ENCODE peak calls at places on chromosomes 2 and 18, in seven cellular contexts. One of them, this sample, is unnamed.

GRCh38 chr2:1231664-1232063 is 181.6 kb upstream of the TPO start:
- DNase-seq in fibroblast of lung: no peak
- DNase-seq in CD4-positive, alpha-beta T cell: no peak
- DNase-seq in AG09319: no peak
- DNase-seq in bronchial epithelial cell: no peak
- DNase-seq in uterus: no peak
- DNase-seq in hepatocyte: peak
- DNase-seq in this sample: no peak

GRCh38 chr2:159797468-159798375 is at the start of gene CD302:
- DNase-seq in CD4-positive, alpha-beta T cell: peak
- DNase-seq in fibroblast of lung: peak
- DNase-seq in AG09319: no peak
- DNase-seq in bronchial epithelial cell: no peak
- DNase-seq in uterus: peak
- DNase-seq in hepatocyte: peak
- DNase-seq in this sample: peak

GRCh38 chr2:66574701-66575624 is 140.0 kb downstream of the MEIS1 start:
- DNase-seq in bronchial epithelial cell: peak
- DNase-seq in uterus: peak
- DNase-seq in hepatocyte: peak
- DNase-seq in AG09319: peak
- DNase-seq in CD4-positive, alpha-beta T cell: no peak
- DNase-seq in fibroblast of lung: peak
- DNase-seq in this sample: peak

GRCh38 chr2:73852020-73852419 is 23.3 kb downstream of the STAMBP start:
- DNase-seq in AG09319: no peak
- DNase-seq in bronchial epithelial cell: peak
- DNase-seq in fibroblast of lung: peak
- DNase-seq in hepatocyte: peak
- DNase-seq in CD4-positive, alpha-beta T cell: no peak
- DNase-seq in uterus: no peak
- DNase-seq in this sample: no peak

GRCh38 chr18:50898908-50899307 is 20.0 kb downstream of the ME2 start:
- DNase-seq in fibroblast of lung: no peak
- DNase-seq in bronchial epithelial cell: no peak
- DNase-seq in hepatocyte: no peak
- DNase-seq in AG09319: no peak
- DNase-seq in CD4-positive, alpha-beta T cell: no peak
- DNase-seq in uterus: no peak
- DNase-seq in this sample: no peak

GRCh38 chr2:64204006-64204632 is 59.9 kb upstream of the PELI1 start:
- DNase-seq in uterus: no peak
- DNase-seq in CD4-positive, alpha-beta T cell: peak
- DNase-seq in AG09319: no peak
- DNase-seq in fibroblast of lung: peak
- DNase-seq in hepatocyte: peak
- DNase-seq in bronchial epithelial cell: peak
- DNase-seq in this sample: peak

GRCh38 chr2:88068044-88068443 is 419 bp downstream of the SMYD1 start:
- DNase-seq in hepatocyte: no peak
- DNase-seq in bronchial epithelial cell: no peak
- DNase-seq in uterus: no peak
- DNase-seq in fibroblast of lung: no peak
- DNase-seq in CD4-positive, alpha-beta T cell: no peak
- DNase-seq in AG09319: no peak
- DNase-seq in this sample: no peak

GRCh38 chr2:187429989-187430388 is 18.1 kb downstream of the CALCRL start:
- DNase-seq in bronchial epithelial cell: peak
- DNase-seq in CD4-positive, alpha-beta T cell: no peak
- DNase-seq in uterus: no peak
- DNase-seq in AG09319: no peak
- DNase-seq in fibroblast of lung: peak
- DNase-seq in hepatocyte: no peak
- DNase-seq in this sample: no peak

GRCh38 chr18:39806519-39806918 is 2148.5 kb upstream of the PIK3C3 start:
- DNase-seq in uterus: no peak
- DNase-seq in bronchial epithelial cell: peak
- DNase-seq in AG09319: no peak
- DNase-seq in fibroblast of lung: peak
- DNase-seq in CD4-positive, alpha-beta T cell: no peak
- DNase-seq in hepatocyte: peak
- DNase-seq in this sample: no peak

GRCh38 chr2:160558531-160558930 is 64.9 kb upstream of the RBMS1 start:
- DNase-seq in bronchial epithelial cell: no peak
- DNase-seq in AG09319: no peak
- DNase-seq in hepatocyte: no peak
- DNase-seq in CD4-positive, alpha-beta T cell: no peak
- DNase-seq in fibroblast of lung: no peak
- DNase-seq in uterus: no peak
- DNase-seq in this sample: no peak

GRCh38 chr2:219002395-219003266 is 9.4 kb upstream of the CRYBA2 start:
- DNase-seq in CD4-positive, alpha-beta T cell: peak
- DNase-seq in bronchial epithelial cell: peak
- DNase-seq in AG09319: no peak
- DNase-seq in hepatocyte: peak
- DNase-seq in fibroblast of lung: peak
- DNase-seq in uterus: no peak
- DNase-seq in this sample: peak

GRCh38 chr2:138767101-138767500 is 13.1 kb downstream of the NXPH2 start:
- DNase-seq in fibroblast of lung: no peak
- DNase-seq in bronchial epithelial cell: peak
- DNase-seq in uterus: no peak
- DNase-seq in CD4-positive, alpha-beta T cell: no peak
- DNase-seq in AG09319: no peak
- DNase-seq in hepatocyte: no peak
- DNase-seq in this sample: no peak

GRCh38 chr2:25373269-25373981 is 31.7 kb upstream of the DNMT3A start:
- DNase-seq in CD4-positive, alpha-beta T cell: no peak
- DNase-seq in AG09319: no peak
- DNase-seq in bronchial epithelial cell: peak
- DNase-seq in fibroblast of lung: no peak
- DNase-seq in uterus: no peak
- DNase-seq in hepatocyte: no peak
- DNase-seq in this sample: peak
- TF ChIP-seq CTCF in CD4-positive, alpha-beta T cell: no peak
- TF ChIP-seq CTCF in AG09319: no peak
- TF ChIP-seq CTCF in bronchial epithelial cell: no peak
- TF ChIP-seq CTCF in fibroblast of lung: no peak
- TF ChIP-seq CTCF in uterus: no peak
- TF ChIP-seq CTCF in hepatocyte: no peak
- TF ChIP-seq CTCF in this sample: no peak

GRCh38 chr18:37551249-37551648 is 14.3 kb downstream of the CELF4 start:
- DNase-seq in bronchial epithelial cell: no peak
- DNase-seq in fibroblast of lung: no peak
- DNase-seq in CD4-positive, alpha-beta T cell: no peak
- DNase-seq in hepatocyte: no peak
- DNase-seq in uterus: no peak
- DNase-seq in AG09319: no peak
- DNase-seq in this sample: no peak

GRCh38 chr18:37554399-37554787 is 11.2 kb downstream of the CELF4 start:
- DNase-seq in fibroblast of lung: no peak
- DNase-seq in CD4-positive, alpha-beta T cell: no peak
- DNase-seq in AG09319: no peak
- DNase-seq in uterus: no peak
- DNase-seq in bronchial epithelial cell: no peak
- DNase-seq in hepatocyte: no peak
- DNase-seq in this sample: no peak

GRCh38 chr18:37552296-37552695 is 13.3 kb downstream of the CELF4 start:
- DNase-seq in CD4-positive, alpha-beta T cell: no peak
- DNase-seq in bronchial epithelial cell: no peak
- DNase-seq in AG09319: no peak
- DNase-seq in hepatocyte: no peak
- DNase-seq in fibroblast of lung: no peak
- DNase-seq in uterus: no peak
- DNase-seq in this sample: no peak

GRCh38 chr18:37551846-37552245 is 13.8 kb downstream of the CELF4 start:
- DNase-seq in uterus: no peak
- DNase-seq in bronchial epithelial cell: no peak
- DNase-seq in CD4-positive, alpha-beta T cell: no peak
- DNase-seq in AG09319: no peak
- DNase-seq in hepatocyte: no peak
- DNase-seq in fibroblast of lung: no peak
- DNase-seq in this sample: no peak

GRCh38 chr18:37553633-37554398 is 11.8 kb downstream of the CELF4 start:
- DNase-seq in uterus: no peak
- DNase-seq in fibroblast of lung: no peak
- DNase-seq in hepatocyte: peak
- DNase-seq in AG09319: no peak
- DNase-seq in CD4-positive, alpha-beta T cell: no peak
- DNase-seq in bronchial epithelial cell: no peak
- DNase-seq in this sample: no peak
- TF ChIP-seq CTCF in uterus: no peak
- TF ChIP-seq CTCF in fibroblast of lung: peak
- TF ChIP-seq CTCF in hepatocyte: peak
- TF ChIP-seq CTCF in AG09319: no peak
- TF ChIP-seq CTCF in CD4-positive, alpha-beta T cell: no peak
- TF ChIP-seq CTCF in bronchial epithelial cell: peak
- TF ChIP-seq CTCF in this sample: no peak

GRCh38 chr18:26654173-26655009 is 106.0 kb upstream of the KCTD1 start:
- DNase-seq in AG09319: no peak
- DNase-seq in hepatocyte: no peak
- DNase-seq in uterus: no peak
- DNase-seq in CD4-positive, alpha-beta T cell: no peak
- DNase-seq in bronchial epithelial cell: no peak
- DNase-seq in fibroblast of lung: peak
- DNase-seq in this sample: no peak
- TF ChIP-seq CTCF in AG09319: no peak
- TF ChIP-seq CTCF in hepatocyte: peak
- TF ChIP-seq CTCF in uterus: no peak
- TF ChIP-seq CTCF in CD4-positive, alpha-beta T cell: no peak
- TF ChIP-seq CTCF in bronchial epithelial cell: no peak
- TF ChIP-seq CTCF in fibroblast of lung: no peak
- TF ChIP-seq CTCF in this sample: no peak

GRCh38 chr18:5061785-5062184 is 135.3 kb downstream of the AKAIN1 start:
- DNase-seq in CD4-positive, alpha-beta T cell: no peak
- DNase-seq in uterus: no peak
- DNase-seq in hepatocyte: no peak
- DNase-seq in AG09319: no peak
- DNase-seq in bronchial epithelial cell: no peak
- DNase-seq in fibroblast of lung: no peak
- DNase-seq in this sample: no peak

GRCh38 chr18:5064846-5065245 is 132.2 kb downstream of the AKAIN1 start:
- DNase-seq in CD4-positive, alpha-beta T cell: no peak
- DNase-seq in hepatocyte: no peak
- DNase-seq in uterus: no peak
- DNase-seq in bronchial epithelial cell: no peak
- DNase-seq in AG09319: no peak
- DNase-seq in fibroblast of lung: no peak
- DNase-seq in this sample: no peak

GRCh38 chr18:5060543-5060942 is 136.5 kb downstream of the AKAIN1 start:
- DNase-seq in uterus: no peak
- DNase-seq in hepatocyte: no peak
- DNase-seq in fibroblast of lung: no peak
- DNase-seq in bronchial epithelial cell: no peak
- DNase-seq in CD4-positive, alpha-beta T cell: no peak
- DNase-seq in AG09319: no peak
- DNase-seq in this sample: no peak

GRCh38 chr18:5068856-5069255 is 128.2 kb downstream of the AKAIN1 start:
- DNase-seq in fibroblast of lung: no peak
- DNase-seq in AG09319: no peak
- DNase-seq in CD4-positive, alpha-beta T cell: no peak
- DNase-seq in bronchial epithelial cell: no peak
- DNase-seq in uterus: no peak
- DNase-seq in hepatocyte: no peak
- DNase-seq in this sample: no peak

DNA sequence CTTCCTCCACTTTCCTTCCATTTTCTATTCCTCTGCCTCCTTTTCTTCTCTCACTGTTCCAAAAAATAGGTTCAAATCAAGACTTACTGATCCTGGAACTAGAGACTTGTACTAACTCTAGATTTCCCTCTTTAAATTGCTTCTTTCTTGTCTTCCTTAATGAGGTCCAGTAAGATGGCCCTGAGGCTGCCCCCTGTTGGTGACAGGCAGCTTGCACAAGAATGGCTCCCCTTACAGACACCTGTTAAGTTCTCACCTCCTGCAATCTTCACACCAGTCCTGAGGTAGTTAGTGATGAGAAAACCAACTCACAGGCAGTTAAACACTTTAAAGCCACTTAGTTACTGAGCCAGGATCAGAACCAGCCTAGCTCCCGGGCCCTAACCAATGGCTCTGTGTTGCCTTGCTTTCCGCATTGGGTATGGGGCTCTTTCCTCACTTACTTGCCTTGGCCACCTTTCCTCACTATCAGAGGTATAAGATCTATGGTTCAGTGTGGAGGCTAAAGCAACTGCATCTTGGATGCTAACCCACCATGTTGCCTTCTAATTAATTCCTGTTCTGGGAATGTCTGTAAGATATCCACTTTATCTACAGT is 130.6 kb downstream of the AKAIN1 start:
- DNase-seq in fibroblast of lung: no peak
- DNase-seq in hepatocyte: peak
- DNase-seq in uterus: no peak
- DNase-seq in AG09319: no peak
- DNase-seq in CD4-positive, alpha-beta T cell: no peak
- DNase-seq in bronchial epithelial cell: no peak
- DNase-seq in this sample: peak
- TF ChIP-seq CTCF in fibroblast of lung: no peak
- TF ChIP-seq CTCF in hepatocyte: peak
- TF ChIP-seq CTCF in uterus: no peak
- TF ChIP-seq CTCF in AG09319: peak
- TF ChIP-seq CTCF in CD4-positive, alpha-beta T cell: peak
- TF ChIP-seq CTCF in bronchial epithelial cell: no peak
- TF ChIP-seq CTCF in this sample: peak

DNA sequence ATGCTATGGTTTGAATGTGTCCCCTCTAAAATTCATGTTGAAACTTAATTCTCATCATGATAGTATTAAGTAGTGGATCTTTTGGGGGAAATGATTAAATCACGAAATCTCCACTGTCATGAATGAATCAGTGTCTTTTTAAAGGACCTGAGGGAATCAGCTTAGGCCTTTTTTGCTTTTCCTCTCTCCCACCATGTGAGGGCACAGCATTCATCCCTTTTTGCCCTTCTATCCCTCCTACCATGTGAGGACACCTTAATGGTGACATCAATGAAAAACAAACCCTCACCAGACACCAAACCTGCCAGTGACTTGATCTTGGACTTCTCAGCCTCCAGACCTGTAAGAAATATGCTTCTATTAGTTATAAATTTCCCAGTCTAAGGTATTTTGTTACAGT is 247.1 kb upstream of the UBE2E3 start:
- DNase-seq in hepatocyte: no peak
- DNase-seq in bronchial epithelial cell: no peak
- DNase-seq in fibroblast of lung: no peak
- DNase-seq in AG09319: no peak
- DNase-seq in uterus: no peak
- DNase-seq in CD4-positive, alpha-beta T cell: no peak
- DNase-seq in this sample: no peak
- TF ChIP-seq CTCF in hepatocyte: no peak
- TF ChIP-seq CTCF in bronchial epithelial cell: no peak
- TF ChIP-seq CTCF in fibroblast of lung: no peak
- TF ChIP-seq CTCF in AG09319: no peak
- TF ChIP-seq CTCF in uterus: no peak
- TF ChIP-seq CTCF in CD4-positive, alpha-beta T cell: no peak
- TF ChIP-seq CTCF in this sample: no peak

GRCh38 chr2:135258193-135258592 is 206.1 kb downstream of the RAB3GAP1 start:
- DNase-seq in hepatocyte: no peak
- DNase-seq in AG09319: no peak
- DNase-seq in uterus: no peak
- DNase-seq in bronchial epithelial cell: peak
- DNase-seq in CD4-positive, alpha-beta T cell: no peak
- DNase-seq in fibroblast of lung: no peak
- DNase-seq in this sample: no peak
- TF ChIP-seq CTCF in hepatocyte: no peak
- TF ChIP-seq CTCF in AG09319: no peak
- TF ChIP-seq CTCF in uterus: no peak
- TF ChIP-seq CTCF in bronchial epithelial cell: peak
- TF ChIP-seq CTCF in CD4-positive, alpha-beta T cell: no peak
- TF ChIP-seq CTCF in fibroblast of lung: peak
- TF ChIP-seq CTCF in this sample: no peak

GRCh38 chr18:41395695-41396094 is 559.3 kb upstream of the PIK3C3 start:
- DNase-seq in fibroblast of lung: no peak
- DNase-seq in CD4-positive, alpha-beta T cell: no peak
- DNase-seq in bronchial epithelial cell: peak
- DNase-seq in uterus: no peak
- DNase-seq in hepatocyte: peak
- DNase-seq in AG09319: no peak
- DNase-seq in this sample: no peak
- TF ChIP-seq CTCF in fibroblast of lung: peak
- TF ChIP-seq CTCF in CD4-positive, alpha-beta T cell: no peak
- TF ChIP-seq CTCF in bronchial epithelial cell: no peak
- TF ChIP-seq CTCF in uterus: no peak
- TF ChIP-seq CTCF in hepatocyte: peak
- TF ChIP-seq CTCF in AG09319: no peak
- TF ChIP-seq CTCF in this sample: no peak